ENCODE peak calls at places on chromosomes 3 and 15, in five cellular contexts. One of them, this sample, is unnamed. For H3K4me1, the result is how much of the 10 kb centered on the place peaks cover.

GRCh38 chr3:85270488-85270887 is 311.7 kb downstream of the CADM2 start:
- DNase-seq in lower lobe of right lung: no peak
- DNase-seq in IMR-90: no peak
- DNase-seq in psoas muscle: no peak
- DNase-seq in right lobe of liver: no peak
- DNase-seq in this sample: no peak

GRCh38 chr3:41503998-41504623 is 304.8 kb downstream of the CTNNB1 start:
- DNase-seq in lower lobe of right lung: no peak
- DNase-seq in IMR-90: no peak
- DNase-seq in psoas muscle: no peak
- DNase-seq in right lobe of liver: no peak
- DNase-seq in this sample: no peak

GRCh38 chr15:78956937-78957336 is 12.1 kb upstream of the CTSH start:
- DNase-seq in lower lobe of right lung: no peak
- DNase-seq in IMR-90: no peak
- DNase-seq in psoas muscle: no peak
- DNase-seq in right lobe of liver: no peak
- DNase-seq in this sample: no peak

GRCh38 chr15:96360581-96361308 is 30.2 kb downstream of the NR2F2 start:
- DNase-seq in lower lobe of right lung: no peak
- DNase-seq in IMR-90: no peak
- DNase-seq in psoas muscle: no peak
- DNase-seq in right lobe of liver: no peak
- DNase-seq in this sample: no peak

GRCh38 chr3:129553771-129554170 is 10.8 kb downstream of the H1-8 start:
- DNase-seq in lower lobe of right lung: no peak
- DNase-seq in IMR-90: no peak
- DNase-seq in psoas muscle: peak
- DNase-seq in right lobe of liver: no peak
- DNase-seq in this sample: no peak

GRCh38 chr15:95208988-95209387 is 977.6 kb downstream of the MCTP2 start:
- DNase-seq in lower lobe of right lung: no peak
- DNase-seq in IMR-90: peak
- DNase-seq in psoas muscle: no peak
- DNase-seq in right lobe of liver: no peak
- DNase-seq in this sample: no peak

GRCh38 chr3:13050446-13050845 is 22.8 kb downstream of the IQSEC1 start:
- DNase-seq in lower lobe of right lung: no peak
- DNase-seq in IMR-90: no peak
- DNase-seq in psoas muscle: no peak
- DNase-seq in right lobe of liver: no peak
- DNase-seq in this sample: no peak

GRCh38 chr3:110027446-110027845 is 690.1 kb upstream of the DPPA4 start:
- DNase-seq in lower lobe of right lung: no peak
- DNase-seq in IMR-90: peak
- DNase-seq in psoas muscle: no peak
- DNase-seq in right lobe of liver: no peak
- DNase-seq in this sample: no peak

GRCh38 chr15:41797194-41797593 is 22.9 kb downstream of the MAPKBP1 start:
- DNase-seq in lower lobe of right lung: no peak
- DNase-seq in IMR-90: no peak
- DNase-seq in psoas muscle: no peak
- DNase-seq in right lobe of liver: no peak
- DNase-seq in this sample: no peak

GRCh38 chr3:147702499-147702898 is 293.3 kb downstream of the ZIC1 start:
- DNase-seq in lower lobe of right lung: no peak
- DNase-seq in IMR-90: no peak
- DNase-seq in psoas muscle: no peak
- DNase-seq in right lobe of liver: no peak
- DNase-seq in this sample: no peak

GRCh38 chr3:14847613-14848541 is 29.1 kb downstream of the FGD5 start:
- DNase-seq in lower lobe of right lung: peak
- DNase-seq in IMR-90: no peak
- DNase-seq in psoas muscle: peak
- DNase-seq in right lobe of liver: peak
- DNase-seq in this sample: peak
- TF ChIP-seq CTCF in lower lobe of right lung: no peak
- TF ChIP-seq CTCF in IMR-90: no peak
- TF ChIP-seq CTCF in psoas muscle: no peak
- TF ChIP-seq CTCF in right lobe of liver: no peak
- TF ChIP-seq CTCF in this sample: peak

GRCh38 chr3:125191730-125192129 is 20.8 kb downstream of the SLC12A8 start:
- DNase-seq in lower lobe of right lung: no peak
- DNase-seq in IMR-90: no peak
- DNase-seq in psoas muscle: no peak
- DNase-seq in right lobe of liver: no peak
- DNase-seq in this sample: no peak
- H3K27ac ChIP-seq in lower lobe of right lung: no peak
- H3K27ac ChIP-seq in IMR-90: no peak
- H3K27ac ChIP-seq in psoas muscle: no peak
- H3K27ac ChIP-seq in right lobe of liver: no peak
- H3K27ac ChIP-seq in this sample: no peak

DNA sequence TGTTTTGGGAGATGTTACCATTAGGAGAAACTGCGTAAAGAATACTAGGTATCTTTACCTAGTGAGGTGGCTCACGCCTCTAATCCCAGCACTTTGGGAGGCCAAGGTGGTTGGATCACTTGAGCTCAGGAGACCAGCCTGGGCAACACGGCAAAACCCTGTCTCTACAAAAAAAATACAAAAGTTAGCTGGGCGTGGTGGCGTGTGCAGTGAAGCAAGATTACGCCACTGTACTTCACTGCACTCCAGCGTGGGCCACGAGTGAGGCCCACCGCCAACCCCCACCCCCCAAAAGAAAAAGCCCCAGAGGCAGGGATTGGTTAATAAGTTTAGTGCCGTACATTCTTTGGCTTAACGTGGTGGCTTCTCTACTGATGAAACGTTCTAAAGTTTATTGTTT is 23.5 kb downstream of the TRIM71 start:
- DNase-seq in lower lobe of right lung: no peak
- DNase-seq in IMR-90: no peak
- DNase-seq in psoas muscle: no peak
- DNase-seq in right lobe of liver: no peak
- DNase-seq in this sample: peak
- H3K4me1 ChIP-seq in lower lobe of right lung: under half
- H3K4me1 ChIP-seq in IMR-90: under half
- H3K4me1 ChIP-seq in psoas muscle: under half
- H3K4me1 ChIP-seq in right lobe of liver: under half
- H3K4me1 ChIP-seq in this sample: under half

DNA sequence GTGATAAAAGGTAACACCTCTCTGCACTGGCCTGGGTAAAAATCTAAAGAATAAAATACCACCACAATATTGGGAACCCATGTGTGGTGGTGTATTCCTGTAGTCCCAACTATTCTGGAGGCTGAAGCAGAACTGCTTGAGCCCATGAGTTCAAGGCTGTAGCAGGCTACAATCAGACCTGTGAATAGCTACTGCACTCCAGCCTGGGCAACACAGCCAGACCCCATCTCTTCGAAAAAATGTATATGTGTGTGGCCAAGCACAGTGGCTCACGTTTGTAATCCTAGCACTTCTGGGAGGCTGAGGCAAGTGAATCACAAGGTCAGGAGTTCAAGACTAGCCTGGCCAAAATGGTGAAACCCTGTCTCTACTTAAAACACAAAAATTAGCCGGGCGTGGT is 1.8 kb upstream of the RPL14 start:
- DNase-seq in lower lobe of right lung: no peak
- DNase-seq in IMR-90: no peak
- DNase-seq in psoas muscle: no peak
- DNase-seq in right lobe of liver: no peak
- DNase-seq in this sample: no peak
- TF ChIP-seq CTCF in lower lobe of right lung: no peak
- TF ChIP-seq CTCF in IMR-90: no peak
- TF ChIP-seq CTCF in psoas muscle: no peak
- TF ChIP-seq CTCF in right lobe of liver: no peak
- TF ChIP-seq CTCF in this sample: no peak

GRCh38 chr3:9867106-9867505 is 12.9 kb downstream of the CIDEC start:
- DNase-seq in lower lobe of right lung: no peak
- DNase-seq in IMR-90: no peak
- DNase-seq in psoas muscle: no peak
- DNase-seq in right lobe of liver: no peak
- DNase-seq in this sample: no peak
- H3K27ac ChIP-seq in lower lobe of right lung: peak
- H3K27ac ChIP-seq in IMR-90: no peak
- H3K27ac ChIP-seq in psoas muscle: no peak
- H3K27ac ChIP-seq in right lobe of liver: no peak
- H3K27ac ChIP-seq in this sample: no peak

GRCh38 chr3:45055411-45056143 is 29.5 kb downstream of the CLEC3B start:
- DNase-seq in lower lobe of right lung: no peak
- DNase-seq in IMR-90: peak
- DNase-seq in psoas muscle: no peak
- DNase-seq in right lobe of liver: no peak
- DNase-seq in this sample: no peak

GRCh38 chr3:45057557-45057956 is 31.5 kb downstream of the CLEC3B start:
- DNase-seq in lower lobe of right lung: no peak
- DNase-seq in IMR-90: no peak
- DNase-seq in psoas muscle: no peak
- DNase-seq in right lobe of liver: no peak
- DNase-seq in this sample: no peak

GRCh38 chr3:45055032-45055410 is 28.9 kb downstream of the CLEC3B start:
- DNase-seq in lower lobe of right lung: no peak
- DNase-seq in IMR-90: peak
- DNase-seq in psoas muscle: no peak
- DNase-seq in right lobe of liver: no peak
- DNase-seq in this sample: no peak

GRCh38 chr3:45059132-45059531 is 33.0 kb downstream of the CLEC3B start:
- DNase-seq in lower lobe of right lung: no peak
- DNase-seq in IMR-90: no peak
- DNase-seq in psoas muscle: no peak
- DNase-seq in right lobe of liver: no peak
- DNase-seq in this sample: no peak

GRCh38 chr3:45056608-45057301 is 30.7 kb downstream of the CLEC3B start:
- DNase-seq in lower lobe of right lung: no peak
- DNase-seq in IMR-90: no peak
- DNase-seq in psoas muscle: no peak
- DNase-seq in right lobe of liver: no peak
- DNase-seq in this sample: no peak
- H3K4me1 ChIP-seq in lower lobe of right lung: under half
- H3K4me1 ChIP-seq in IMR-90: under half
- H3K4me1 ChIP-seq in psoas muscle: under half
- H3K4me1 ChIP-seq in right lobe of liver: under half
- H3K4me1 ChIP-seq in this sample: under half

DNA sequence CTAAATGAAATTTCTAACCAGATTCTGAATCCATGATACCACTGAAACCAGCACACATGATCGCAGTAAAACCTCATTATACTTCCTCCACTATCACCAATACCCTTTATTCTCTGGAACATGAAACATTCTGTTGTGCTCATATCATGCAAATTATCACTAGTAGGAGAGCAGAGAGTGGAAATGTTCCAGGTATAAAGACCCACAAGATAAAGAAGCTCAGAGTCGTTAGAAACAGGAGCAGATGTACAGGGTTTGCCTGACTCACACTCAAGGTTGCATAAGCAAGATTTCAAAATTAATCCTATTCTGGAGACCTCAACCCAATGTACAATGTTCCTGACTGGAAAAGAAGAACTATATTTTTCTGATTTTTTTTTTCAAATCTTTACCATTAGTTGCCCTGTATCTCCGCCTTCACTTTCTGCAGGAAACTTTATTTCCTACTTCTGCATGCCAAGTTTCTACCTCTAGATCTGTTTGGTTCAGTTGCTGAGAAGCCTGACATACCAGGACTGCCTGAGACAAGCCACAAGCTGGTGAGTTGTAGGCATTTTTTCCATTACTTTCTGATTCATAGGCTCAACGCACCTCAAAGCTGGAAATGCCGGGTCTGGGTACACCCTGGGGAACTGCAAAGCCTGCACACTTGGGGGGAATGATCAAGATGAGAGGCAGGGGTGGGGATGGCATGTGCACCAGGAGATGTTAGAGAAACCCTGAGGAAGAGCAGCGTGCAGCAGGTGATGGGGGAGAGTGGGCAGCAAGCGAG is at the start of gene CCR2:
- DNase-seq in lower lobe of right lung: no peak
- DNase-seq in IMR-90: no peak
- DNase-seq in psoas muscle: no peak
- DNase-seq in right lobe of liver: no peak
- DNase-seq in this sample: no peak
- TF ChIP-seq CTCF in lower lobe of right lung: no peak
- TF ChIP-seq CTCF in IMR-90: no peak
- TF ChIP-seq CTCF in psoas muscle: no peak
- TF ChIP-seq CTCF in right lobe of liver: no peak
- TF ChIP-seq CTCF in this sample: no peak

GRCh38 chr15:83284563-83285283 is at the start of gene BNC1:
- DNase-seq in lower lobe of right lung: no peak
- DNase-seq in IMR-90: no peak
- DNase-seq in psoas muscle: no peak
- DNase-seq in right lobe of liver: no peak
- DNase-seq in this sample: no peak
- H3K27ac ChIP-seq in lower lobe of right lung: no peak
- H3K27ac ChIP-seq in IMR-90: no peak
- H3K27ac ChIP-seq in psoas muscle: no peak
- H3K27ac ChIP-seq in right lobe of liver: no peak
- H3K27ac ChIP-seq in this sample: no peak

GRCh38 chr3:195893916-195894315 is 14.4 kb downstream of the TNK2 start:
- DNase-seq in lower lobe of right lung: no peak
- DNase-seq in IMR-90: no peak
- DNase-seq in psoas muscle: no peak
- DNase-seq in right lobe of liver: no peak
- DNase-seq in this sample: no peak

GRCh38 chr3:195896361-195897080 is 11.8 kb downstream of the TNK2 start:
- DNase-seq in lower lobe of right lung: no peak
- DNase-seq in IMR-90: peak
- DNase-seq in psoas muscle: no peak
- DNase-seq in right lobe of liver: no peak
- DNase-seq in this sample: no peak

GRCh38 chr3:195895900-195896360 is 12.4 kb downstream of the TNK2 start:
- DNase-seq in lower lobe of right lung: peak
- DNase-seq in IMR-90: no peak
- DNase-seq in psoas muscle: peak
- DNase-seq in right lobe of liver: peak
- DNase-seq in this sample: peak

GRCh38 chr3:195893516-195893915 is 14.8 kb downstream of the TNK2 start:
- DNase-seq in lower lobe of right lung: no peak
- DNase-seq in IMR-90: no peak
- DNase-seq in psoas muscle: peak
- DNase-seq in right lobe of liver: no peak
- DNase-seq in this sample: no peak

GRCh38 chr3:195895078-195895899 is 13.1 kb downstream of the TNK2 start:
- DNase-seq in lower lobe of right lung: peak
- DNase-seq in IMR-90: peak
- DNase-seq in psoas muscle: peak
- DNase-seq in right lobe of liver: peak
- DNase-seq in this sample: peak
- H3K4me1 ChIP-seq in lower lobe of right lung: half or more
- H3K4me1 ChIP-seq in IMR-90: under half
- H3K4me1 ChIP-seq in psoas muscle: half or more
- H3K4me1 ChIP-seq in right lobe of liver: under half
- H3K4me1 ChIP-seq in this sample: half or more

This sample was measured in upper lobe of right lung.